ENCODE peak calls at places on chromosomes 3 and 15, in eight cellular contexts. N is activated T-cell treated with anti-CD3 and anti-CD28 coated beads, Interleukin-2, amount 50 U/mL, for 72 hours; O is GM23338; R is naive thymus-derived CD8-positive, alpha-beta T cell; F is fibroblast of lung; X is K562; T is ecto neural progenitor cell; C is A549. P is an unnamed sample.

GRCh38 chr3:129413687-129414506 is 14.5 kb downstream of the EFCAB12 start:
- DNase-seq in N (no peak), O (no peak), R (no peak), F (peak; percentile 97), X (peak; percentile 78), T (no peak), C (peak; percentile 87), P (peak; percentile 71)

GRCh38 chr3:48548731-48549705 is 7.6 kb downstream of the PFKFB4 start:
- DNase-seq in N (peak; percentile 88), O (peak; percentile 90), R (peak; percentile 83), F (peak; percentile 59), X (peak; percentile 79), T (peak; percentile 85), C (peak; percentile 69), P (peak; percentile 75)

GRCh38 chr3:51869304-51869703 is 6.1 kb downstream of the IQCF5 start:
- DNase-seq in N (no peak), O (no peak), R (no peak), F (no peak), X (peak; percentile 34), T (no peak), C (no peak), P (no peak)

GRCh38 chr15:97317163-97317562 is 643.3 kb upstream of the ARRDC4 start:
- DNase-seq in N (no peak), O (no peak), R (no peak), F (no peak), X (no peak), T (no peak), C (no peak), P (no peak)

GRCh38 chr3:101809178-101810022 is 30.4 kb downstream of the NXPE3 start:
- DNase-seq in N (peak; percentile 38), O (peak; percentile 69), R (peak; percentile 67), F (peak; percentile 41), X (peak; percentile 44), T (no peak), C (peak; percentile 57), P (peak; percentile 69)

GRCh38 chr3:18019178-18019530 is 276.7 kb upstream of the TBC1D5 start:
- DNase-seq in N (no peak), O (no peak), R (no peak), F (no peak), X (no peak), T (no peak), C (no peak), P (no peak)

GRCh38 chr15:99449514-99449913 is 116.3 kb upstream of the MEF2A start:
- DNase-seq in N (no peak), O (no peak), R (no peak), F (peak; percentile 58), X (no peak), T (no peak), C (no peak), P (no peak)

GRCh38 chr3:128297401-128298138 is 144.3 kb downstream of the EEFSEC start:
- DNase-seq in N (no peak), O (no peak), R (no peak), F (no peak), X (no peak), T (peak; percentile 40), C (peak; percentile 24), P (no peak)

GRCh38 chr3:51385621-51386091 is 565 bp downstream of the MANF start:
- DNase-seq in N (no peak), O (no peak), R (no peak), F (no peak), X (no peak), T (no peak), C (no peak), P (peak; percentile 33)

GRCh38 chr3:127734754-127735473 is 62.2 kb downstream of the ABTB1 start:
- DNase-seq in N (no peak), O (no peak), R (no peak), F (peak; percentile 99), X (no peak), T (no peak), C (no peak), P (peak; percentile 75)

GRCh38 chr3:10933958-10934481 is 58.5 kb upstream of the SLC6A1 start:
- DNase-seq in N (no peak), O (peak; percentile 10), R (no peak), F (peak; percentile 77), X (no peak), T (no peak), C (peak; percentile 33), P (no peak)

GRCh38 chr15:63381301-63382192 is at the start of gene CA12:
- DNase-seq in N (peak; percentile 33), O (peak; percentile 77), R (no peak), F (peak; percentile 59), X (no peak), T (peak; percentile 66), C (peak; percentile 81), P (peak; percentile 46)

GRCh38 chr15:64284037-64284436 is 71.9 kb downstream of the CSNK1G1 start:
- DNase-seq in N (no peak), O (no peak), R (no peak), F (peak; percentile 59), X (peak; percentile 14), T (no peak), C (peak; percentile 14), P (no peak)